ENCODE peak calls at places on chromosome 21, in seven cellular contexts. H, R, I, N, U, D and W are unnamed samples.

GRCh38 chr21:42754270-42754933 is 101.0 kb downstream of the PDE9A start:
- DNase-seq in N (no peak), U (no peak), H (no peak), D (no peak), I (no peak), R (no peak), W (no peak)

GRCh38 chr21:42684109-42684916 is 30.9 kb downstream of the PDE9A start:
- DNase-seq in I (no peak), H (peak; percentile 29), R (peak; percentile 38), U (no peak), N (no peak), D (no peak), W (peak; percentile 77)

GRCh38 chr21:41670056-41670805 is 96.6 kb downstream of the RIPK4 start:
- DNase-seq in H (no peak), I (no peak), U (no peak), R (no peak), D (no peak), N (no peak), W (no peak)

GRCh38 chr21:44428281-44428942 is 26.9 kb upstream of the LRRC3 start:
- DNase-seq in R (no peak), H (no peak), D (no peak), U (peak; percentile 59), I (no peak), N (peak; percentile 33), W (peak; percentile 63)

GRCh38 chr21:45579383-45580180 is 37.3 kb upstream of the SLC19A1 start:
- DNase-seq in I (no peak), H (no peak), R (no peak), D (no peak), N (no peak), U (peak; percentile 42), W (peak; percentile 7)

GRCh38 chr21:25614441-25614840 is 7.2 kb upstream of the MRPL39 start:
- DNase-seq in U (no peak), I (no peak), H (no peak), R (no peak), N (no peak), D (no peak), W (no peak)

GRCh38 chr21:15036189-15036588 is 28.6 kb downstream of the NRIP1 start:
- DNase-seq in D (no peak), R (no peak), N (no peak), I (no peak), U (no peak), H (no peak), W (no peak)

GRCh38 chr21:36839123-36839522 is 127.3 kb downstream of the HLCS start:
- DNase-seq in H (no peak), R (peak; percentile 27), I (peak; percentile 38), D (peak; percentile 81), U (no peak), N (peak; percentile 32), W (no peak)

GRCh38 chr21:44065428-44065827 is 41.8 kb upstream of the PWP2 start:
- DNase-seq in D (no peak), U (no peak), I (peak; percentile 85), H (peak; percentile 71), R (no peak), N (no peak), W (peak; percentile 85)

GRCh38 chr21:34822957-34823356 is 154.2 kb downstream of the CLIC6 start:
- DNase-seq in H (no peak), I (peak; percentile 77), N (no peak), U (no peak), D (peak; percentile 68), R (no peak), W (no peak)

GRCh38 chr21:38027901-38028300 is 111.6 kb upstream of the KCNJ6 start:
- DNase-seq in R (no peak), U (no peak), D (peak; percentile 32), N (no peak), H (no peak), I (peak; percentile 4), W (no peak)

GRCh38 chr21:14690886-14691285 is 144.8 kb upstream of the SAMSN1 start:
- DNase-seq in D (no peak), H (no peak), I (no peak), R (no peak), N (no peak), U (no peak), W (peak; percentile 18)

GRCh38 chr21:37579356-37579755 is 212.8 kb downstream of the DYRK1A start:
- DNase-seq in H (no peak), R (no peak), U (no peak), D (no peak), N (no peak), I (no peak), W (no peak)

GRCh38 chr21:41168391-41169257 is 664 bp downstream of the BACE2 start:
- DNase-seq in D (peak; percentile 48), R (peak; percentile 60), I (peak; percentile 24), H (no peak), U (no peak), N (peak; percentile 36), W (peak; percentile 24)

GRCh38 chr21:36166705-36167104 is 10.1 kb downstream of the DOP1B start:
- DNase-seq in H (no peak), D (no peak), I (peak; percentile 76), R (no peak), U (peak; percentile 65), N (no peak), W (no peak)

GRCh38 chr21:31198575-31198974 is 145.5 kb downstream of the TIAM1 start:
- DNase-seq in H (no peak), U (no peak), R (peak; percentile 40), N (peak; percentile 30), D (peak; percentile 44), I (peak; percentile 56), W (no peak)

GRCh38 chr21:14120091-14120734 is 90.5 kb downstream of the LIPI start:
- DNase-seq in I (peak; percentile 2), H (peak; percentile 13), D (no peak), N (peak; percentile 0), R (no peak), U (no peak), W (peak; percentile 69)

GRCh38 chr21:25080161-25080560 is 527.1 kb downstream of the MRPL39 start:
- DNase-seq in N (no peak), H (no peak), I (no peak), U (no peak), D (no peak), R (no peak), W (no peak)

GRCh38 chr21:42834730-42835191 is 44.6 kb downstream of the WDR4 start:
- DNase-seq in U (peak; percentile 29), D (no peak), H (no peak), N (no peak), R (no peak), I (no peak), W (no peak)

GRCh38 chr21:35352066-35352770 is 303.1 kb upstream of the RUNX1 start:
- DNase-seq in D (peak; percentile 53), R (no peak), U (no peak), N (no peak), I (peak; percentile 37), H (no peak), W (no peak)

GRCh38 chr21:41783476-41784150 is 16.8 kb upstream of the RIPK4 start:
- DNase-seq in H (no peak), I (peak; percentile 70), R (peak; percentile 91), D (no peak), U (peak; percentile 90), N (peak; percentile 94), W (no peak)

GRCh38 chr21:26169061-26169610 is 1.4 kb downstream of the APP start:
- DNase-seq in R (peak; percentile 70), N (peak; percentile 53), U (peak; percentile 37), H (peak; percentile 17), D (peak; percentile 57), I (peak; percentile 78), W (peak; percentile 59)

GRCh38 chr21:26115346-26115745 is 55.2 kb downstream of the APP start:
- DNase-seq in U (no peak), R (no peak), D (no peak), H (no peak), I (no peak), N (peak; percentile 94), W (no peak)

GRCh38 chr21:45113543-45113942 is 39.2 kb downstream of the ADARB1 start:
- DNase-seq in R (no peak), N (no peak), U (no peak), H (no peak), I (no peak), D (no peak), W (no peak)

GRCh38 chr21:44913425-44914175 is 7.1 kb downstream of the ITGB2 start:
- DNase-seq in N (no peak), D (no peak), I (no peak), U (no peak), R (no peak), H (no peak), W (no peak)

GRCh38 chr21:14056771-14057191 is 154.0 kb downstream of the LIPI start:
- DNase-seq in U (no peak), H (no peak), I (no peak), N (no peak), R (no peak), D (no peak), W (no peak)

GRCh38 chr21:16587671-16588379 is 858.0 kb downstream of the USP25 start:
- DNase-seq in U (no peak), D (peak; percentile 71), N (no peak), I (peak; percentile 77), H (no peak), R (no peak), W (no peak)

GRCh38 chr21:34362670-34363069 is 1.1 kb upstream of the KCNE2 start:
- DNase-seq in R (no peak), D (no peak), N (no peak), H (no peak), I (no peak), U (no peak), W (no peak)

GRCh38 chr21:32351428-32351827 is 41.4 kb downstream of the URB1 start:
- DNase-seq in U (no peak), I (no peak), D (no peak), H (no peak), R (no peak), N (no peak), W (no peak)

GRCh38 chr21:33325222-33326067 is 675 bp downstream of the IFNAR1 start:
- DNase-seq in N (peak; percentile 61), I (peak; percentile 80), U (peak; percentile 37), H (peak; percentile 62), R (peak; percentile 50), D (peak; percentile 67), W (peak; percentile 84)

GRCh38 chr21:44461438-44462089 is 6.3 kb downstream of the LRRC3 start:
- DNase-seq in R (no peak), D (no peak), H (no peak), I (no peak), N (no peak), U (no peak), W (no peak)

GRCh38 chr21:45183852-45184251 is 103.8 kb downstream of the POFUT2 start:
- DNase-seq in I (peak; percentile 67), H (no peak), D (no peak), U (no peak), R (no peak), N (no peak), W (no peak)

GRCh38 chr21:29219165-29219770 is 79.5 kb upstream of the BACH1 start:
- DNase-seq in D (no peak), I (peak; percentile 86), N (no peak), H (no peak), R (peak; percentile 29), U (no peak), W (no peak)